ENCODE peak calls at places on chromosomes 6 and 20, in eight cellular contexts. P is H4; H is fibroblast of mammary gland; N is NCI-H446; J is myocyte; G is iPS-NIHi11; L is naive thymus-derived CD8-positive, alpha-beta T cell; F is NCI-H510A. M is an unnamed sample.

GRCh38 chr6:37696841-37697735 is 595 bp downstream of the MDGA1 start:
- DNase-seq in P (no peak), H (no peak), N (peak; percentile 29), J (peak; percentile 32), G (peak; percentile 47), L (peak; percentile 17), F (no peak), M (peak; percentile 22)

GRCh38 chr20:59724457-59725366 is 120.4 kb downstream of the PHACTR3 start:
- DNase-seq in P (no peak), H (no peak), N (no peak), J (no peak), G (no peak), L (no peak), F (no peak), M (no peak)

GRCh38 chr20:50670126-50670862 is 21.0 kb downstream of the RIPOR3 start:
- DNase-seq in P (no peak), H (no peak), N (no peak), J (no peak), G (no peak), L (no peak), F (no peak), M (no peak)

GRCh38 chr20:63020681-63021080 is 13.9 kb upstream of the BHLHE23 start:
- DNase-seq in P (no peak), H (no peak), N (no peak), J (no peak), G (no peak), L (no peak), F (no peak), M (no peak)

GRCh38 chr6:11609324-11610071 is 71.9 kb downstream of the TMEM170B start:
- DNase-seq in P (peak; percentile 93), H (peak; percentile 38), N (no peak), J (peak; percentile 86), G (peak; percentile 40), L (no peak), F (no peak), M (peak; percentile 59)

GRCh38 chr20:64112691-64113443 is 5.5 kb upstream of the NPBWR2 start:
- DNase-seq in P (no peak), H (no peak), N (no peak), J (no peak), G (no peak), L (no peak), F (no peak), M (peak; percentile 1)

GRCh38 chr20:33166533-33167113 is 1.3 kb upstream of the BPIFA2 start:
- DNase-seq in P (no peak), H (no peak), N (no peak), J (no peak), G (no peak), L (no peak), F (no peak), M (no peak)

GRCh38 chr20:35359335-35359997 is 52.3 kb downstream of the UQCC1 start:
- DNase-seq in P (no peak), H (no peak), N (no peak), J (no peak), G (no peak), L (no peak), F (no peak), M (no peak)

GRCh38 chr20:62716198-62716940 is 7.7 kb downstream of the NTSR1 start:
- DNase-seq in P (no peak), H (peak; percentile 48), N (no peak), J (no peak), G (no peak), L (peak; percentile 56), F (no peak), M (no peak)

GRCh38 chr20:48813446-48813747 is 14.4 kb downstream of the PREX1 start:
- DNase-seq in P (no peak), H (no peak), N (no peak), J (no peak), G (no peak), L (no peak), F (no peak), M (no peak)

GRCh38 chr6:81450180-81450579 is 302.3 kb downstream of the TENT5A start:
- DNase-seq in P (peak; percentile 3), H (peak; percentile 93), N (no peak), J (no peak), G (no peak), L (no peak), F (no peak), M (no peak)

GRCh38 chr6:112357801-112358200 is 10.7 kb downstream of the RFPL4B start:
- DNase-seq in P (no peak), H (peak; percentile 78), N (no peak), J (no peak), G (no peak), L (no peak), F (no peak), M (no peak)

GRCh38 chr20:32830437-32830836 is 10.7 kb downstream of the MAPRE1 start:
- DNase-seq in P (no peak), H (peak; percentile 64), N (no peak), J (no peak), G (no peak), L (no peak), F (no peak), M (no peak)

M was measured in ELF-1.